ENCODE peak calls at places on chromosomes 4 and X, in five cellular contexts. C, W, I, K and T are unnamed samples.

GRCh38 chr4:76689079-76689817 is 208.7 kb downstream of the SOWAHB start:
- DNase-seq in W (peak; percentile 39), I (peak; percentile 18), K (peak; percentile 15), C (peak; percentile 28), T (peak; percentile 40)

GRCh38 chr4:84780719-84781118 is 185.8 kb downstream of the WDFY3 start:
- DNase-seq in W (no peak), K (no peak), I (no peak), C (no peak), T (no peak)

GRCh38 chr4:53777244-53777984 is 186.1 kb upstream of the LNX1 start:
- DNase-seq in C (peak; percentile 92), I (no peak), W (no peak), K (no peak), T (no peak)

GRCh38 chrX:40040686-40041461 is 56.9 kb downstream of the BCOR start:
- DNase-seq in K (no peak), C (no peak), I (peak; percentile 25), W (no peak), T (no peak)

GRCh38 chrX:74162199-74162598 is 141.8 kb upstream of the ZCCHC13 start:
- DNase-seq in I (no peak), K (no peak), C (no peak), W (no peak), T (no peak)

GRCh38 chr4:38223306-38223705 is 263.1 kb downstream of the PTTG2 start:
- DNase-seq in C (no peak), W (no peak), I (no peak), K (no peak), T (no peak)

GRCh38 chr4:75715105-75715799 is 9.1 kb upstream of the USO1 start:
- DNase-seq in I (no peak), W (no peak), K (no peak), C (peak; percentile 69), T (no peak)

GRCh38 chrX:18861436-18861950 is 122.4 kb downstream of the PHKA2 start:
- DNase-seq in I (no peak), C (no peak), K (no peak), W (no peak), T (no peak)

GRCh38 chr4:146283758-146284651 is 69.7 kb downstream of the REELD1 start:
- DNase-seq in I (no peak), C (no peak), K (no peak), W (no peak), T (no peak)

GRCh38 chr4:132694775-132695174 is 454.3 kb upstream of the PCDH10 start:
- DNase-seq in I (no peak), K (no peak), W (no peak), C (no peak), T (no peak)

GRCh38 chr4:69881173-69881773 is 21.3 kb upstream of the SULT1E1 start:
- DNase-seq in W (no peak), I (peak; percentile 39), C (peak; percentile 44), K (no peak), T (peak; percentile 9)

GRCh38 chr4:56243107-56243506 is 144.2 kb downstream of the AASDH start:
- DNase-seq in W (no peak), K (no peak), I (no peak), C (no peak), T (no peak)

GRCh38 chr4:113495790-113496189 is 265.7 kb downstream of the CAMK2D start:
- DNase-seq in I (no peak), K (no peak), C (no peak), W (no peak), T (no peak)

GRCh38 chr4:61924131-61924530 is 724.0 kb downstream of the ADGRL3 start:
- DNase-seq in K (no peak), W (no peak), I (no peak), C (no peak), T (no peak)